ENCODE peak calls at places on chromosomes 3 and 15, in seven cellular contexts. V is BJ, R is psoas muscle, O is colonic mucosa, Y is tibial nerve, J is heart left ventricle, W is bronchial epithelial cell. B is an unnamed sample.

GRCh38 chr3:127524300-127524896 is 66.1 kb downstream of the TPRA1 start:
- DNase-seq in V (no peak), R (no peak), O (no peak), Y (no peak), J (no peak), W (no peak), B (no peak)

GRCh38 chr3:535566-536416 is 339.2 kb downstream of the CHL1 start:
- DNase-seq in V (no peak), R (peak; percentile 73), O (peak; percentile 21), Y (no peak), J (peak; percentile 35), W (peak; percentile 19), B (peak; percentile 10)

GRCh38 chr3:85922374-85922773 is 963.6 kb downstream of the CADM2 start:
- DNase-seq in V (no peak), R (no peak), O (no peak), Y (no peak), J (no peak), W (no peak), B (no peak)

GRCh38 chr3:42755681-42756578 is 17.1 kb downstream of the CCDC13 start:
- DNase-seq in V (no peak), R (no peak), O (no peak), Y (no peak), J (no peak), W (no peak), B (peak; percentile 46)

GRCh38 chr15:60272623-60273022 is 125.2 kb downstream of the ANXA2 start:
- DNase-seq in V (no peak), R (no peak), O (no peak), Y (no peak), J (no peak), W (no peak), B (no peak)

GRCh38 chr3:2517479-2518188 is 419.0 kb downstream of the CNTN4 start:
- DNase-seq in V (no peak), R (no peak), O (no peak), Y (no peak), J (no peak), W (no peak), B (no peak)

GRCh38 chr3:144031938-144032337 is 60.3 kb downstream of the DIPK2A start:
- DNase-seq in V (no peak), R (peak; percentile 72), O (no peak), Y (no peak), J (peak; percentile 46), W (peak; percentile 33), B (peak; percentile 31)

GRCh38 chr15:91135201-91136130 is 35.4 kb downstream of the SV2B start:
- DNase-seq in V (no peak), R (no peak), O (no peak), Y (no peak), J (no peak), W (no peak), B (no peak)

GRCh38 chr15:22838292-22839042 is at the start of gene NIPA2:
- DNase-seq in V (peak; percentile 86), R (peak; percentile 99), O (peak; percentile 99), Y (peak; percentile 97), J (peak; percentile 99), W (peak; percentile 89), B (peak; percentile 98)

GRCh38 chr15:40279437-40280141 is 3.3 kb downstream of the ANKRD63 start:
- DNase-seq in V (no peak), R (peak; percentile 88), O (peak; percentile 82), Y (peak; percentile 53), J (peak; percentile 79), W (peak; percentile 25), B (peak; percentile 55)

GRCh38 chr3:121443456-121443855 is 102.3 kb downstream of the POLQ start:
- DNase-seq in V (no peak), R (no peak), O (no peak), Y (no peak), J (no peak), W (no peak), B (no peak)

GRCh38 chr3:81989773-81990172 is 228.3 kb upstream of the GBE1 start:
- DNase-seq in V (no peak), R (no peak), O (no peak), Y (no peak), J (no peak), W (no peak), B (no peak)

GRCh38 chr3:153242900-153243299 is 80.9 kb downstream of the RAP2B start:
- DNase-seq in V (no peak), R (no peak), O (no peak), Y (no peak), J (no peak), W (peak; percentile 47), B (no peak)

GRCh38 chr15:61421470-61421869 is 192.4 kb upstream of the RORA start:
- DNase-seq in V (no peak), R (no peak), O (no peak), Y (no peak), J (no peak), W (peak; percentile 34), B (no peak)

GRCh38 chr3:22685598-22685997 is 517.5 kb upstream of the UBE2E2 start:
- DNase-seq in V (no peak), R (no peak), O (no peak), Y (no peak), J (no peak), W (peak; percentile 9), B (no peak)

GRCh38 chr15:69570997-69571396 is 118.4 kb downstream of the RPLP1 start:
- DNase-seq in V (no peak), R (no peak), O (no peak), Y (no peak), J (no peak), W (no peak), B (no peak)

GRCh38 chr3:10534066-10534465 is 28.7 kb upstream of the ATP2B2 start:
- DNase-seq in V (no peak), R (no peak), O (peak; percentile 5), Y (no peak), J (no peak), W (no peak), B (no peak)

GRCh38 chr15:48693474-48693873 is 48.0 kb upstream of the FBN1 start:
- DNase-seq in V (no peak), R (no peak), O (no peak), Y (no peak), J (no peak), W (peak; percentile 38), B (no peak)

GRCh38 chr15:63478243-63478642 is 26.1 kb upstream of the USP3 start:
- DNase-seq in V (no peak), R (no peak), O (no peak), Y (no peak), J (no peak), W (no peak), B (no peak)

GRCh38 chr15:100959066-100960050 is 40.2 kb downstream of the LRRK1 start:
- DNase-seq in V (no peak), R (no peak), O (no peak), Y (no peak), J (no peak), W (no peak), B (peak; percentile 57)

GRCh38 chr3:108357042-108357441 is 60.7 kb downstream of the HHLA2 start:
- DNase-seq in V (no peak), R (no peak), O (no peak), Y (no peak), J (no peak), W (no peak), B (no peak)

GRCh38 chr3:127035672-127036071 is 52.8 kb downstream of the PLXNA1 start:
- DNase-seq in V (peak; percentile 14), R (peak; percentile 80), O (peak; percentile 91), Y (peak; percentile 50), J (peak; percentile 46), W (peak; percentile 89), B (peak; percentile 92)

GRCh38 chr15:69468241-69469121 is 15.9 kb downstream of the RPLP1 start:
- DNase-seq in V (no peak), R (no peak), O (peak; percentile 51), Y (no peak), J (no peak), W (peak; percentile 98), B (peak; percentile 33)

GRCh38 chr3:140585828-140586227 is 92.0 kb upstream of the TRIM42 start:
- DNase-seq in V (no peak), R (no peak), O (no peak), Y (no peak), J (no peak), W (peak; percentile 4), B (peak; percentile 29)

GRCh38 chr3:125151916-125152315 is 60.6 kb downstream of the SLC12A8 start:
- DNase-seq in V (no peak), R (no peak), O (no peak), Y (no peak), J (no peak), W (no peak), B (peak; percentile 52)

DNA sequence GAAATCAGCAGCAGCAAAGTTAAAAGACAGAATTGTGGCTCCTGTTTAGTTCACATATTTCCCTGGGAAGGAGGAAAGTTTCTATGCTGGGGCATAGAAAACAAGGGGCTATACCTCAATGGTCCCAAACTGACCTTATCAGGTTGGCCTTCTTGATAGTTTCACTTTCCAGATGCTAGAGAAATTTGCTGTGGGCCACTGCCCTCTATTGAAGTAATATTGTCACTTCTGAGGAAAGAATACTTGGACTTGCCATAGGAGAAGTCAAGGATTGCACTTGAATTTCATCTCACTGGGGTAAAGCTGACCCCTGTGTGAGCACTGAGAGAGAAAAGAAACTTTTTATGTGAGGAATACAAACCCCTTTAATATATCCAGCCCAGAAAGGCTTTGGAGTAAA is 49.3 kb upstream of the XCR1 start:
- DNase-seq in V (no peak), R (no peak), O (no peak), Y (no peak), J (no peak), W (peak; percentile 14), B (peak; percentile 39)
- TF ChIP-seq CTCF in V (peak; percentile 31), R (peak; percentile 28), O (no peak), Y (no peak), J (peak; percentile 32), W (no peak), B (peak; percentile 37)

DNA sequence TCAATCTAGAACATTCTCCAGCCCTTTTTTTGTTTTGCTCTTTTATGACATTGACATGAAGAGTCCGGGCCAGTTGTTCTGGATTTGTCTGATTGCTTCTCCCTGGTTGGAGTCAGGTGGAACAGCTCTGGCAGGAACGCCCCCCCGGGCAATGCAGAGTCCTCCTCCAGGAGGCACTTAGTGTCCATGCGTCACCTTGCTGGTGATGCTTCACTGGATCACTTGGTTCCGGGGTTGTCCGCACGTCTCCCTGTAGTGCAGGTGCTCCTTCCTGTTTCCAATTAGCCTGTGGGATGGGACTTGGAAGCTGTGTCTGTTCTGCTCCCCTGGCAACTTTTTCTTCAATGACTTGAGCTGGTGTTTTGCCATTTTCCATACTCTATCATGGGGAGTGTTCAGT is 9.8 kb downstream of the CSK start:
- DNase-seq in V (no peak), R (no peak), O (peak; percentile 19), Y (no peak), J (no peak), W (no peak), B (no peak)
- H3K4me3 ChIP-seq in V (no peak overlapping the region), R (no peak overlapping the region), O (no peak overlapping the region), Y (no peak overlapping the region), J (no peak overlapping the region), W (no peak overlapping the region), B (no peak overlapping the region)

GRCh38 chr3:197694251-197694650 is 42.5 kb downstream of the RUBCN start:
- DNase-seq in V (no peak), R (no peak), O (no peak), Y (no peak), J (no peak), W (no peak), B (no peak)
- TF ChIP-seq CTCF in V (no peak), R (no peak), O (no peak), Y (no peak), J (no peak), W (no peak), B (no peak)

GRCh38 chr3:106092792-106093191 is 224.0 kb upstream of the CBLB start:
- DNase-seq in V (no peak), R (no peak), O (no peak), Y (no peak), J (no peak), W (peak; percentile 80), B (no peak)
- H3K4me3 ChIP-seq in V (no peak overlapping the region), R (no peak overlapping the region), O (no peak overlapping the region), Y (no peak overlapping the region), J (no peak overlapping the region), W (no peak overlapping the region), B (no peak overlapping the region)